ENCODE peak calls at places on chromosome 4, in ten cellular contexts. One of them, this sample, is unnamed.

GRCh38 chr4:52637116-52637515 is 22.0 kb downstream of the USP46 start:
- DNase-seq in pancreas: no peak
- DNase-seq in cardiac fibroblast: no peak
- DNase-seq in mucosa of descending colon: no peak
- DNase-seq in CD4-positive, alpha-beta memory T cell: no peak
- DNase-seq in effector memory CD4-positive, alpha-beta T cell: no peak
- DNase-seq in left lung: no peak
- DNase-seq in tibial nerve: no peak
- DNase-seq in BJ: no peak
- DNase-seq in GM23248: no peak
- DNase-seq in this sample: no peak

GRCh38 chr4:8850830-8851188 is 20.8 kb downstream of the HMX1 start:
- DNase-seq in effector memory CD4-positive, alpha-beta T cell: no peak
- DNase-seq in CD4-positive, alpha-beta memory T cell: no peak
- DNase-seq in cardiac fibroblast: no peak
- DNase-seq in left lung: no peak
- DNase-seq in BJ: no peak
- DNase-seq in tibial nerve: no peak
- DNase-seq in mucosa of descending colon: peak
- DNase-seq in pancreas: no peak
- DNase-seq in GM23248: no peak
- DNase-seq in this sample: no peak

GRCh38 chr4:102620697-102621497 is 119.7 kb downstream of the NFKB1 start:
- DNase-seq in mucosa of descending colon: no peak
- DNase-seq in BJ: peak
- DNase-seq in pancreas: peak
- DNase-seq in effector memory CD4-positive, alpha-beta T cell: no peak
- DNase-seq in GM23248: peak
- DNase-seq in left lung: no peak
- DNase-seq in cardiac fibroblast: peak
- DNase-seq in CD4-positive, alpha-beta memory T cell: peak
- DNase-seq in tibial nerve: no peak
- DNase-seq in this sample: no peak

GRCh38 chr4:16721618-16722291 is 176.7 kb downstream of the LDB2 start:
- DNase-seq in pancreas: no peak
- DNase-seq in cardiac fibroblast: peak
- DNase-seq in BJ: no peak
- DNase-seq in GM23248: peak
- DNase-seq in mucosa of descending colon: no peak
- DNase-seq in CD4-positive, alpha-beta memory T cell: no peak
- DNase-seq in tibial nerve: no peak
- DNase-seq in left lung: no peak
- DNase-seq in effector memory CD4-positive, alpha-beta T cell: no peak
- DNase-seq in this sample: no peak

GRCh38 chr4:145886871-145887240 is 51.8 kb downstream of the ZNF827 start:
- DNase-seq in left lung: no peak
- DNase-seq in effector memory CD4-positive, alpha-beta T cell: no peak
- DNase-seq in cardiac fibroblast: no peak
- DNase-seq in pancreas: no peak
- DNase-seq in tibial nerve: no peak
- DNase-seq in CD4-positive, alpha-beta memory T cell: no peak
- DNase-seq in BJ: no peak
- DNase-seq in GM23248: no peak
- DNase-seq in mucosa of descending colon: no peak
- DNase-seq in this sample: peak

GRCh38 chr4:24837781-24838180 is 42.4 kb downstream of the SOD3 start:
- DNase-seq in CD4-positive, alpha-beta memory T cell: no peak
- DNase-seq in cardiac fibroblast: no peak
- DNase-seq in BJ: no peak
- DNase-seq in GM23248: no peak
- DNase-seq in pancreas: no peak
- DNase-seq in effector memory CD4-positive, alpha-beta T cell: no peak
- DNase-seq in tibial nerve: no peak
- DNase-seq in left lung: no peak
- DNase-seq in mucosa of descending colon: no peak
- DNase-seq in this sample: no peak

GRCh38 chr4:142660728-142661127 is 185.4 kb downstream of the INPP4B start:
- DNase-seq in effector memory CD4-positive, alpha-beta T cell: no peak
- DNase-seq in pancreas: no peak
- DNase-seq in mucosa of descending colon: no peak
- DNase-seq in tibial nerve: no peak
- DNase-seq in left lung: no peak
- DNase-seq in BJ: no peak
- DNase-seq in cardiac fibroblast: no peak
- DNase-seq in GM23248: no peak
- DNase-seq in CD4-positive, alpha-beta memory T cell: no peak
- DNase-seq in this sample: no peak

GRCh38 chr4:13534344-13535063 is 9.8 kb downstream of the NKX3-2 start:
- DNase-seq in mucosa of descending colon: no peak
- DNase-seq in effector memory CD4-positive, alpha-beta T cell: no peak
- DNase-seq in pancreas: no peak
- DNase-seq in left lung: no peak
- DNase-seq in GM23248: no peak
- DNase-seq in CD4-positive, alpha-beta memory T cell: no peak
- DNase-seq in BJ: no peak
- DNase-seq in tibial nerve: no peak
- DNase-seq in cardiac fibroblast: no peak
- DNase-seq in this sample: no peak

GRCh38 chr4:17613761-17614415 is 553 bp upstream of the MED28 start:
- DNase-seq in left lung: no peak
- DNase-seq in mucosa of descending colon: peak
- DNase-seq in cardiac fibroblast: peak
- DNase-seq in GM23248: peak
- DNase-seq in CD4-positive, alpha-beta memory T cell: no peak
- DNase-seq in tibial nerve: no peak
- DNase-seq in BJ: peak
- DNase-seq in effector memory CD4-positive, alpha-beta T cell: peak
- DNase-seq in pancreas: no peak
- DNase-seq in this sample: no peak

DNA sequence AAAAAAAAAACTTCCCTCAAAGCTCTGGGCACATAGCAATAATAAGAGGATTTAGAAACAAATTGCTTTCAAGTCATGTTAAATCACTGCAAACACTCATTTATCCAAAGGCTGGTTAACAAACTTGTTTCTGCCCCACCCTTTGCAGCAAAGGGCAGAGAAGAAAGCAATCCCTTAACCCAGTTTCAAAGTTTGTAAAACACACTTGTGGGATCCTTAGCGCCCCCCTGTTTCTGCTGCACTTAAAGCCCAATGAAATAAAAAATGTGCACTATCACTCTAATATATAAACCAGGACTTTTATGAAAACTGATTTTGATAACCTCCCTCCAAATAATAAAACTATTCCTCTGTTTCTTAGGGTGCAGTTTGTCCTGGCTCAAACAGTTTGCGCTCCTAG is 3.3 kb upstream of the PCDH10 start:
- DNase-seq in mucosa of descending colon: no peak
- DNase-seq in BJ: no peak
- DNase-seq in effector memory CD4-positive, alpha-beta T cell: no peak
- DNase-seq in tibial nerve: no peak
- DNase-seq in GM23248: no peak
- DNase-seq in pancreas: no peak
- DNase-seq in cardiac fibroblast: no peak
- DNase-seq in CD4-positive, alpha-beta memory T cell: no peak
- DNase-seq in left lung: no peak
- DNase-seq in this sample: no peak
- H3K4me3 ChIP-seq in mucosa of descending colon: no peak
- H3K4me3 ChIP-seq in BJ: peak
- H3K4me3 ChIP-seq in effector memory CD4-positive, alpha-beta T cell: no peak
- H3K4me3 ChIP-seq in tibial nerve: peak
- H3K4me3 ChIP-seq in GM23248: no peak
- H3K4me3 ChIP-seq in pancreas: no peak
- H3K4me3 ChIP-seq in cardiac fibroblast: peak
- H3K4me3 ChIP-seq in CD4-positive, alpha-beta memory T cell: no peak
- H3K4me3 ChIP-seq in left lung: no peak
- H3K4me3 ChIP-seq in this sample: no peak

GRCh38 chr4:88018471-88018870 is 11.0 kb downstream of the PKD2 start:
- DNase-seq in cardiac fibroblast: peak
- DNase-seq in effector memory CD4-positive, alpha-beta T cell: no peak
- DNase-seq in BJ: peak
- DNase-seq in GM23248: peak
- DNase-seq in pancreas: no peak
- DNase-seq in CD4-positive, alpha-beta memory T cell: no peak
- DNase-seq in tibial nerve: no peak
- DNase-seq in mucosa of descending colon: no peak
- DNase-seq in left lung: peak
- DNase-seq in this sample: peak
- H3K4me3 ChIP-seq in cardiac fibroblast: peak
- H3K4me3 ChIP-seq in effector memory CD4-positive, alpha-beta T cell: no peak
- H3K4me3 ChIP-seq in BJ: no peak
- H3K4me3 ChIP-seq in GM23248: peak
- H3K4me3 ChIP-seq in pancreas: no peak
- H3K4me3 ChIP-seq in CD4-positive, alpha-beta memory T cell: no peak
- H3K4me3 ChIP-seq in tibial nerve: peak
- H3K4me3 ChIP-seq in mucosa of descending colon: no peak
- H3K4me3 ChIP-seq in left lung: no peak
- H3K4me3 ChIP-seq in this sample: no peak

DNA sequence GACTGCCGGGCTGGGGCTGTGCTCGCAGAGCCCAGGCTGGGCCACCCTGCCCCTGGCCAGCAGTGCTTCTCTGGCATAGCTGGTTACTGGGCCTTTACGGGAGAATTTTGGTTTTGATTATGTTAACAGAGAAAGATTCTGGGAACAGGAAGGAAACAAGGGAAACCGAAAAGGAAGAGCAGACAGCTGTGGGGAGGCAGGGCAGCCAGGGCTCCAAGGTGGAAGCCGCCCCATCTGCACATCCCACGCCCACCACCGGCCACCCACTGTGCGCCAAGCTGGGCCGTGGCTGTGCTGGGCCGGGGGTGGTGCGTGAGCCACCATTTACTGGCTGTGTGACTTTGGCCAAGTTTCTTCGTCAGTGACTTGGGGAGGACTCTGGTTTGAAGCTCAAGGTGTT is 20.1 kb downstream of the SH3BP2 start:
- DNase-seq in effector memory CD4-positive, alpha-beta T cell: no peak
- DNase-seq in left lung: no peak
- DNase-seq in tibial nerve: no peak
- DNase-seq in CD4-positive, alpha-beta memory T cell: no peak
- DNase-seq in pancreas: no peak
- DNase-seq in cardiac fibroblast: no peak
- DNase-seq in GM23248: peak
- DNase-seq in mucosa of descending colon: no peak
- DNase-seq in BJ: no peak
- DNase-seq in this sample: no peak
- H3K4me3 ChIP-seq in effector memory CD4-positive, alpha-beta T cell: peak
- H3K4me3 ChIP-seq in left lung: peak
- H3K4me3 ChIP-seq in tibial nerve: peak
- H3K4me3 ChIP-seq in CD4-positive, alpha-beta memory T cell: peak
- H3K4me3 ChIP-seq in pancreas: peak
- H3K4me3 ChIP-seq in cardiac fibroblast: peak
- H3K4me3 ChIP-seq in GM23248: peak
- H3K4me3 ChIP-seq in mucosa of descending colon: no peak
- H3K4me3 ChIP-seq in BJ: peak
- H3K4me3 ChIP-seq in this sample: peak

GRCh38 chr4:4583606-4584005 is 41.8 kb upstream of the STX18 start:
- DNase-seq in mucosa of descending colon: no peak
- DNase-seq in effector memory CD4-positive, alpha-beta T cell: no peak
- DNase-seq in left lung: no peak
- DNase-seq in tibial nerve: no peak
- DNase-seq in cardiac fibroblast: no peak
- DNase-seq in GM23248: no peak
- DNase-seq in CD4-positive, alpha-beta memory T cell: no peak
- DNase-seq in pancreas: no peak
- DNase-seq in BJ: no peak
- DNase-seq in this sample: no peak
- H3K4me3 ChIP-seq in mucosa of descending colon: no peak
- H3K4me3 ChIP-seq in effector memory CD4-positive, alpha-beta T cell: no peak
- H3K4me3 ChIP-seq in left lung: no peak
- H3K4me3 ChIP-seq in tibial nerve: no peak
- H3K4me3 ChIP-seq in cardiac fibroblast: no peak
- H3K4me3 ChIP-seq in GM23248: no peak
- H3K4me3 ChIP-seq in CD4-positive, alpha-beta memory T cell: no peak
- H3K4me3 ChIP-seq in pancreas: no peak
- H3K4me3 ChIP-seq in BJ: no peak
- H3K4me3 ChIP-seq in this sample: no peak

GRCh38 chr4:114271031-114271430 is 291.6 kb upstream of the ARSJ start:
- DNase-seq in tibial nerve: no peak
- DNase-seq in BJ: no peak
- DNase-seq in pancreas: no peak
- DNase-seq in CD4-positive, alpha-beta memory T cell: no peak
- DNase-seq in left lung: no peak
- DNase-seq in mucosa of descending colon: no peak
- DNase-seq in effector memory CD4-positive, alpha-beta T cell: no peak
- DNase-seq in GM23248: no peak
- DNase-seq in cardiac fibroblast: no peak
- DNase-seq in this sample: no peak
- H3K4me3 ChIP-seq in tibial nerve: no peak
- H3K4me3 ChIP-seq in BJ: no peak
- H3K4me3 ChIP-seq in pancreas: no peak
- H3K4me3 ChIP-seq in CD4-positive, alpha-beta memory T cell: no peak
- H3K4me3 ChIP-seq in left lung: no peak
- H3K4me3 ChIP-seq in mucosa of descending colon: no peak
- H3K4me3 ChIP-seq in effector memory CD4-positive, alpha-beta T cell: no peak
- H3K4me3 ChIP-seq in GM23248: no peak
- H3K4me3 ChIP-seq in cardiac fibroblast: no peak
- H3K4me3 ChIP-seq in this sample: no peak

GRCh38 chr4:85370400-85371032 is 104.4 kb upstream of the ARHGAP24 start:
- DNase-seq in left lung: no peak
- DNase-seq in effector memory CD4-positive, alpha-beta T cell: no peak
- DNase-seq in BJ: no peak
- DNase-seq in tibial nerve: no peak
- DNase-seq in mucosa of descending colon: peak
- DNase-seq in cardiac fibroblast: peak
- DNase-seq in pancreas: peak
- DNase-seq in GM23248: peak
- DNase-seq in CD4-positive, alpha-beta memory T cell: no peak
- DNase-seq in this sample: peak

GRCh38 chr4:85368932-85369331 is 106.0 kb upstream of the ARHGAP24 start:
- DNase-seq in pancreas: no peak
- DNase-seq in mucosa of descending colon: no peak
- DNase-seq in CD4-positive, alpha-beta memory T cell: no peak
- DNase-seq in left lung: no peak
- DNase-seq in GM23248: no peak
- DNase-seq in cardiac fibroblast: no peak
- DNase-seq in tibial nerve: no peak
- DNase-seq in effector memory CD4-positive, alpha-beta T cell: no peak
- DNase-seq in BJ: no peak
- DNase-seq in this sample: no peak

GRCh38 chr4:85367815-85368214 is 107.1 kb upstream of the ARHGAP24 start:
- DNase-seq in cardiac fibroblast: no peak
- DNase-seq in BJ: no peak
- DNase-seq in pancreas: no peak
- DNase-seq in GM23248: no peak
- DNase-seq in tibial nerve: no peak
- DNase-seq in left lung: no peak
- DNase-seq in effector memory CD4-positive, alpha-beta T cell: no peak
- DNase-seq in CD4-positive, alpha-beta memory T cell: no peak
- DNase-seq in mucosa of descending colon: no peak
- DNase-seq in this sample: no peak

GRCh38 chr4:85369703-85370380 is 105.1 kb upstream of the ARHGAP24 start:
- DNase-seq in effector memory CD4-positive, alpha-beta T cell: no peak
- DNase-seq in CD4-positive, alpha-beta memory T cell: no peak
- DNase-seq in cardiac fibroblast: no peak
- DNase-seq in GM23248: no peak
- DNase-seq in BJ: no peak
- DNase-seq in left lung: no peak
- DNase-seq in pancreas: no peak
- DNase-seq in tibial nerve: no peak
- DNase-seq in mucosa of descending colon: no peak
- DNase-seq in this sample: no peak

DNA sequence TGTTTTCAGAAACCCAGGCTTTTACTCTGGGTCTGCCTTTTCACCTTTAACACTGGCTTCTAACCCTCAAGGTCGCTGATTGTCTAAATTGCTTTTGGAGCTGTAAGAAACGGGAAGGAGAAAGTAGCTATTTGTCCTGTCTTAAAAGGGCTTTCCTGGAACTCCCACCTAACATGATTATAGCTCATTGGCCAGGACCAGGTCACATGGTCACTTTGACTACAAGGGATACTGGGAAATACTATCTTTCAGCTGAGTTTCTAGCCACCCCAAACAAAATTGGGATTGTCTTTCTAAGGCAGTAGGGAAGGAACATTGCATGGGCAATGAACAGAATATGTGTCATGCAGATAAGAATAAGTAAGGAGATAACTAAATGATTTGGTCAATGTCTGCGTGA is 106.7 kb upstream of the ARHGAP24 start:
- DNase-seq in cardiac fibroblast: no peak
- DNase-seq in tibial nerve: no peak
- DNase-seq in mucosa of descending colon: no peak
- DNase-seq in pancreas: no peak
- DNase-seq in CD4-positive, alpha-beta memory T cell: no peak
- DNase-seq in left lung: no peak
- DNase-seq in effector memory CD4-positive, alpha-beta T cell: no peak
- DNase-seq in GM23248: no peak
- DNase-seq in BJ: no peak
- DNase-seq in this sample: no peak
- H3K4me3 ChIP-seq in cardiac fibroblast: no peak
- H3K4me3 ChIP-seq in tibial nerve: no peak
- H3K4me3 ChIP-seq in mucosa of descending colon: no peak
- H3K4me3 ChIP-seq in pancreas: no peak
- H3K4me3 ChIP-seq in CD4-positive, alpha-beta memory T cell: no peak
- H3K4me3 ChIP-seq in left lung: no peak
- H3K4me3 ChIP-seq in effector memory CD4-positive, alpha-beta T cell: no peak
- H3K4me3 ChIP-seq in GM23248: no peak
- H3K4me3 ChIP-seq in BJ: no peak
- H3K4me3 ChIP-seq in this sample: no peak

This sample was measured in HL-60.